ENCODE peak calls at places on chromosome 5, in seven cellular contexts. S is H1, K is SK-N-SH, B is HCT116, T is GM12878, X is HepG2, W is K562. H is an unnamed sample.

GRCh38 chr5:79295096-79295495 is 59.2 kb downstream of the JMY start:
- DNase-seq in T (no peak), B (no peak), K (no peak), W (no peak), S (no peak), X (no peak), H (no peak)

GRCh38 chr5:22500521-22500920 is 352.6 kb downstream of the CDH12 start:
- DNase-seq in B (no peak), W (no peak), S (no peak), K (no peak), T (no peak), X (no peak), H (no peak)

GRCh38 chr5:115450741-115451140 is 93.8 kb downstream of the FEM1C start:
- DNase-seq in X (no peak), T (no peak), K (no peak), W (no peak), S (no peak), B (no peak), H (no peak)

GRCh38 chr5:167770461-167770860 is 521.0 kb upstream of the WWC1 start:
- DNase-seq in T (no peak), X (no peak), K (no peak), W (no peak), B (no peak), S (no peak), H (no peak)

GRCh38 chr5:17436345-17436744 is 61.7 kb upstream of the TAF11L2 start:
- DNase-seq in K (no peak), B (no peak), W (no peak), S (no peak), T (no peak), X (no peak), H (no peak)

GRCh38 chr5:16792278-16793275 is 143.5 kb downstream of the MYO10 start:
- DNase-seq in T (no peak), S (no peak), K (peak; percentile 68), W (no peak), X (no peak), B (no peak), H (no peak)

GRCh38 chr5:144065766-144066165 is 104.7 kb downstream of the YIPF5 start:
- DNase-seq in T (no peak), S (no peak), X (no peak), W (no peak), K (no peak), B (no peak), H (no peak)

GRCh38 chr5:135602882-135603721 is 24.3 kb upstream of the CXCL14 start:
- DNase-seq in T (no peak), S (no peak), K (no peak), X (no peak), B (no peak), W (no peak), H (peak; percentile 32)

GRCh38 chr5:156528673-156529072 is 201.7 kb downstream of the SGCD start:
- DNase-seq in X (no peak), K (no peak), T (no peak), B (no peak), S (no peak), W (no peak), H (no peak)

GRCh38 chr5:151214614-151215545 is 9.0 kb downstream of the CCDC69 start:
- DNase-seq in B (no peak), X (peak; percentile 25), K (no peak), T (peak; percentile 91), S (no peak), W (no peak), H (peak; percentile 29)

GRCh38 chr5:7754997-7755596 is 95.8 kb downstream of the CFAP90 start:
- DNase-seq in W (peak; percentile 70), X (peak; percentile 11), S (peak; percentile 56), K (peak; percentile 66), T (no peak), B (peak; percentile 41), H (peak; percentile 78)

GRCh38 chr5:78731884-78732283 is 83.3 kb upstream of the LHFPL2 start:
- DNase-seq in S (no peak), X (no peak), T (no peak), K (no peak), B (no peak), W (no peak), H (no peak)

GRCh38 chr5:178883815-178884430 is 11.8 kb upstream of the ZFP2 start:
- DNase-seq in W (no peak), S (no peak), B (no peak), T (no peak), K (no peak), X (no peak), H (no peak)

GRCh38 chr5:139091439-139092156 is 106.6 kb downstream of the SIL1 start:
- DNase-seq in W (no peak), T (no peak), K (no peak), X (no peak), B (no peak), S (no peak), H (peak; percentile 57)

GRCh38 chr5:169970334-169970733 is 10.0 kb downstream of the INSYN2B start:
- DNase-seq in W (no peak), T (no peak), S (no peak), K (no peak), X (no peak), B (no peak), H (no peak)

GRCh38 chr5:169183581-169183980 is 117.4 kb downstream of the SLIT3 start:
- DNase-seq in X (no peak), S (no peak), W (no peak), K (no peak), T (no peak), B (no peak), H (no peak)

GRCh38 chr5:28415791-28416443 is 1377.5 kb upstream of the CDH9 start:
- DNase-seq in S (no peak), B (no peak), X (no peak), W (no peak), T (no peak), K (no peak), H (no peak)

GRCh38 chr5:1731091-1731639 is 68.5 kb downstream of the MRPL36 start:
- DNase-seq in X (no peak), W (no peak), B (no peak), S (no peak), T (no peak), K (peak; percentile 15), H (no peak)

GRCh38 chr5:84603557-84604185 is 219.0 kb upstream of the EDIL3 start:
- DNase-seq in W (no peak), B (no peak), T (no peak), S (no peak), K (no peak), X (no peak), H (no peak)
- TF ChIP-seq JUND in W (no peak), B (no peak), T (no peak), S (no peak), K (no peak), X (no peak), H (no peak)

GRCh38 chr5:32597046-32597629 is 11.8 kb downstream of the SUB1 start:
- DNase-seq in S (no peak), B (no peak), T (no peak), W (no peak), K (no peak), X (no peak), H (no peak)

GRCh38 chr5:32598997-32599549 is 13.7 kb downstream of the SUB1 start:
- DNase-seq in T (no peak), K (no peak), S (no peak), X (no peak), B (no peak), W (no peak), H (no peak)

GRCh38 chr5:32598270-32598937 is 13.0 kb downstream of the SUB1 start:
- DNase-seq in S (no peak), X (no peak), T (no peak), K (no peak), B (no peak), W (no peak), H (no peak)

GRCh38 chr5:32601623-32602295 is 16.4 kb downstream of the SUB1 start:
- DNase-seq in X (no peak), K (no peak), S (no peak), W (no peak), B (no peak), T (no peak), H (no peak)

GRCh38 chr5:32600057-32600622 is 14.8 kb downstream of the SUB1 start:
- DNase-seq in S (no peak), W (no peak), K (no peak), X (no peak), T (no peak), B (no peak), H (no peak)
- TF ChIP-seq JUND in S (no peak), W (no peak), K (peak; percentile 93), X (no peak), T (no peak), B (no peak), H (no peak)

GRCh38 chr5:116494784-116495480 is 79.7 kb downstream of the SEMA6A start:
- DNase-seq in B (no peak), W (no peak), X (peak; percentile 22), S (no peak), T (no peak), K (no peak), H (no peak)

GRCh38 chr5:116488334-116488733 is 86.3 kb downstream of the SEMA6A start:
- DNase-seq in S (no peak), K (no peak), X (no peak), W (no peak), T (no peak), B (no peak), H (no peak)

GRCh38 chr5:116492776-116493175 is 81.8 kb downstream of the SEMA6A start:
- DNase-seq in X (no peak), K (peak; percentile 46), W (no peak), S (no peak), B (no peak), T (no peak), H (no peak)

GRCh38 chr5:116495786-116496185 is 78.8 kb downstream of the SEMA6A start:
- DNase-seq in T (no peak), X (no peak), B (no peak), W (no peak), S (no peak), K (no peak), H (no peak)

DNA sequence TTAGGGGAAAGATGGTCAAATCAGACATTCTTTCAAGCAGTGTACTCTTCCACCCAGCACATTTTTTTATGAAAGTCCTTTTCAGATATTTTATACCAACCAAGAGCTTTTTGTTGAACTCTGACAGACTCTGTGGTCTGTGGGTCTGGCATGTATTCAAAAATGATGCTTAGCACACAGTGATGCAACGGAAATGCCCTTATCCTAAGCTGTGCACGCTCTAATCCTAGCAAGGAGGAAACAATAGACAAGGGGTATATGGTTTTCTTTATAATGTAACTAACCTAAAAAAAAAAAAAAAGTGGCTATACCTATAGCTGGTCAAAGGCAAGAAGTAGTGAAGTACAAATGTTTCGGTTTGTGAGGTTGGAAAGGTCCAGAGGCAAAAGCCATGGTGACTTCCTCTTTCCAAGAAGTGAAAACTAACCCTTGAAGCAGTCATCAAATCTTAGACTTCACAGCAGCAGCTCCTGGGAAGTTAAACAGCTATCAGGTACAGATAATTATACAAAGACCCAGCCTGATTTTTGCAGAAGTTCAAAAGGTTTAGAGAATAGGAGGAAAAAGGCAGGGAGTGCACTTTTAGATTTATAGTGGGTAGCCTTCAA is 82.5 kb downstream of the SEMA6A start:
- DNase-seq in B (no peak), K (no peak), S (no peak), X (peak; percentile 26), W (no peak), T (no peak), H (no peak)
- TF ChIP-seq JUND in B (no peak), K (peak; percentile 50), S (no peak), X (no peak), W (no peak), T (no peak), H (no peak)

GRCh38 chr5:40518511-40518917 is 161.2 kb upstream of the PTGER4 start:
- DNase-seq in T (no peak), X (no peak), S (no peak), W (no peak), K (no peak), B (peak; percentile 56), H (no peak)
- TF ChIP-seq JUND in T (no peak), X (no peak), S (no peak), W (no peak), K (no peak), B (peak; percentile 27), H (no peak)